ENCODE peak calls at places on chromosomes 1 and 21, in eight cellular contexts. Q is psoas muscle, Z is A549, A is fibroblast of lung, X is lower leg skin, U is GM20000, I is BJ, J is neural progenitor cell. M is an unnamed sample.

GRCh38 chr21:34333150-34333739 is 30.6 kb upstream of the KCNE2 start:
- DNase-seq in X (no peak), I (peak), Q (no peak), J (no peak), A (no peak), Z (no peak), U (no peak), M (no peak)

GRCh38 chr1:110211503-110212164 is 1.5 kb downstream of the KCNC4 start:
- DNase-seq in A (no peak), I (no peak), J (peak), Q (no peak), Z (no peak), X (no peak), U (peak), M (no peak)

GRCh38 chr21:43574741-43575465 is 84.4 kb downstream of the HSF2BP start:
- DNase-seq in J (no peak), X (no peak), U (no peak), Z (no peak), I (no peak), A (no peak), Q (peak), M (no peak)

GRCh38 chr1:47459263-47459788 is 21.5 kb downstream of the FOXD2 start:
- DNase-seq in A (no peak), X (no peak), Q (no peak), J (no peak), Z (no peak), U (no peak), I (no peak), M (no peak)

GRCh38 chr21:34935452-34935851 is 113.7 kb downstream of the RUNX1 start:
- DNase-seq in I (no peak), Q (no peak), X (no peak), A (no peak), U (no peak), Z (no peak), J (no peak), M (no peak)

GRCh38 chr1:117674521-117675400 is 68.9 kb downstream of the TENT5C start:
- DNase-seq in Z (peak), Q (no peak), U (peak), I (no peak), A (no peak), X (no peak), J (no peak), M (peak)

GRCh38 chr21:44966135-44967081 is 26.6 kb downstream of the SLX9 start:
- DNase-seq in X (no peak), U (no peak), A (no peak), Z (no peak), J (no peak), Q (peak), I (no peak), M (no peak)

GRCh38 chr1:166999500-166999899 is 10.4 kb downstream of the MAEL start:
- DNase-seq in Q (no peak), Z (no peak), A (no peak), U (no peak), X (no peak), I (no peak), J (no peak), M (no peak)

GRCh38 chr1:236880209-236880608 is 85.1 kb downstream of the MTR start:
- DNase-seq in I (no peak), J (no peak), Z (no peak), A (no peak), U (no peak), X (no peak), Q (peak), M (no peak)

GRCh38 chr1:27668808-27669723 is 2.9 kb downstream of the IFI6 start:
- DNase-seq in Z (peak), X (no peak), I (no peak), U (peak), J (peak), A (peak), Q (peak), M (peak)

GRCh38 chr1:115196291-115196690 is 107.0 kb upstream of the TSPAN2 start:
- DNase-seq in J (no peak), U (no peak), Q (no peak), Z (no peak), I (no peak), A (no peak), X (no peak), M (no peak)

GRCh38 chr1:61079276-61079897 is 3.0 kb upstream of the NFIA start:
- DNase-seq in A (no peak), I (no peak), U (no peak), X (no peak), Q (no peak), J (no peak), Z (no peak), M (no peak)

GRCh38 chr1:203625623-203626189 is 926 bp upstream of the ATP2B4 start:
- DNase-seq in U (peak), A (peak), I (no peak), X (peak), Q (no peak), J (no peak), Z (peak), M (no peak)

GRCh38 chr1:88079036-88079435 is 605.0 kb upstream of the PKN2 start:
- DNase-seq in Z (no peak), I (no peak), Q (no peak), X (no peak), J (peak), U (no peak), A (peak), M (no peak)
- TF ChIP-seq CTCF in Z (no peak), I (peak), Q (peak), X (no peak), J (peak), U (no peak), A (peak), M (peak)

GRCh38 chr1:18365099-18365705 is 115.5 kb upstream of the KLHDC7A start:
- DNase-seq in U (no peak), J (no peak), Z (no peak), Q (no peak), I (no peak), X (no peak), A (no peak), M (no peak)
- TF ChIP-seq CTCF in U (no peak), J (peak), Z (no peak), Q (no peak), I (no peak), X (no peak), A (no peak), M (no peak)

GRCh38 chr1:37016121-37016520 is 18.2 kb downstream of the GRIK3 start:
- DNase-seq in U (no peak), Z (no peak), A (no peak), I (no peak), Q (no peak), X (no peak), J (no peak), M (no peak)

GRCh38 chr1:37017737-37018136 is 16.6 kb downstream of the GRIK3 start:
- DNase-seq in Q (no peak), Z (no peak), U (no peak), J (no peak), I (no peak), A (no peak), X (no peak), M (no peak)

GRCh38 chr1:37015713-37016112 is 18.6 kb downstream of the GRIK3 start:
- DNase-seq in I (no peak), X (no peak), A (no peak), U (no peak), J (no peak), Z (no peak), Q (no peak), M (no peak)

DNA sequence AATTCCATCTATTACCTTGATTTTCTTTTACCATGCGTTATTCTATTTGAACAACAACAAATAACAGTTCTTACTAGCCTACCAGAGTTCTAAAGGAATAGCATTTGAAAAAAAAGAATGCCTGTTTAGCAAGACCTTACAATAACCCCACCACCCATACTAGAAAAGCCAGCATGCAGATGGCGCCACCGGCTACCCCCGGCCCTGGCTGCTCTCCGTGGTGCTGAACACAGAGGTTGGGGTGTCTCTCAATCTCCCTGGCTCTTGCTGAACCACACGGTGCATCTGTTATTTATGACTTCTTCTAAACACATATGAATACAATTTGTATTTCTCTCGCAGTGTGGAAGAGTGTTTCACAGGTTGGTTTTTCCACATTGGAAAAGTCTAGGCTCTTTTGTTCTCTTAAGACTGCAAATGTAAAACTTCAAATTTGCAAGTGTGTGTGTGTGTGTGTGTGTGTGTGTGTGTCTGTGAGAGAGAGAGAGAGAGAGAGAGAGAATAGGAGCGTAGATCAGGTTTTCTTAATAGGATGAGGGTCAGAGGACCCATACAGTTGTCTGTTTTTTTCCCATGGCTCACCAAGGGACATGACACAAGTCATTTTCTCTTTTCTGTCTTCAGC is 13.6 kb downstream of the GRIK3 start:
- DNase-seq in X (no peak), I (no peak), Z (no peak), A (no peak), J (peak), U (no peak), Q (no peak), M (no peak)
- TF ChIP-seq CTCF in X (no peak), I (no peak), Z (no peak), A (no peak), J (peak), U (no peak), Q (no peak), M (no peak)

GRCh38 chr21:15062566-15062965 is 2.2 kb downstream of the NRIP1 start:
- DNase-seq in A (peak), Z (peak), X (no peak), I (no peak), J (no peak), Q (no peak), U (peak), M (no peak)
- TF ChIP-seq CTCF in A (no peak), Z (peak), X (no peak), I (no peak), J (no peak), Q (no peak), U (no peak), M (peak)

DNA sequence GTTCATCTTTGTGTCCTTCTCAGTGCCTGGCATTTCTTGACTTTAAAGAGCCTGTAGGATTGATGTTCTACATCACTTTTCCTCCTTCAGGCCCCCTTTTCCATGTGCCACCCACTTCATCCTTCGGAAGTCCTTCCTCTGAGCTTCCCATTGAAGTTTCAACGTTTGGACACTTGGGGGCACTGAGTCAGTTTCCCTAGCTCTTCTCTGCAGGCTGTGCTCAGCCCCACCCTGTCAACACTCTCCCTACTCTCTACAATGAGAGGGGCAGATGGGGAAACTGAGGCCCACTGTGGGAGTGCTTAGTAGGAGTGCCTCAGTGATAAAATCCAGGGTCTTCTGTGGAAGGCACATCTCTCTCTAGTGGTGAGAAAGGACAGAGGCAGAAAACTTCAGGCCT is 11.9 kb downstream of the KCNJ10 start:
- DNase-seq in U (no peak), Z (no peak), X (no peak), A (peak), J (no peak), Q (no peak), I (no peak), M (no peak)
- TF ChIP-seq CTCF in U (no peak), Z (peak), X (no peak), A (peak), J (peak), Q (peak), I (peak), M (peak)

DNA sequence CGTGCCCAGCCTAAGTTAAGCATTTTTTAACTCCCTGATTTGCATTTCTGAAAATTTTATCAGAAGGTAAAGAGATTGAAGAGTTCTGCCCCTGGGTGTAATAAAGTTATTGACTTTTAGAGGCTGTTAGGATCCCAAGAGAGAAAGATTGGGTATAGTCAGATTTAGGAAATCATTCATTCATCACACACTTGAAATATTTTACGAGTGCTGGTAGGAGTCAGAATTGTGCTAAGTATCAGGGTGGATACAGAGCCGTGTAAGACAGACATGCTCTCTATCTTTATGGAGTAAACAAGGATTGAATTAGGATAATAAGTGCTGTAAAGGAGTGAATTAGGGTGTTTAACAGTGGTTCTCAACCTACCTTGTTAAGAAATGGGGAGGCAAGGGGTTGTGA is 3.0 kb downstream of the SZT2 start:
- DNase-seq in X (no peak), J (no peak), U (no peak), I (no peak), A (no peak), Q (no peak), Z (no peak), M (no peak)
- TF ChIP-seq CTCF in X (no peak), J (no peak), U (no peak), I (no peak), A (no peak), Q (no peak), Z (no peak), M (no peak)

GRCh38 chr1:9404541-9404940 is 111.8 kb downstream of the SPSB1 start:
- DNase-seq in I (no peak), Q (no peak), A (no peak), Z (no peak), U (no peak), J (no peak), X (no peak), M (no peak)
- TF ChIP-seq CTCF in I (no peak), Q (no peak), A (no peak), Z (no peak), U (no peak), J (no peak), X (no peak), M (no peak)

DNA sequence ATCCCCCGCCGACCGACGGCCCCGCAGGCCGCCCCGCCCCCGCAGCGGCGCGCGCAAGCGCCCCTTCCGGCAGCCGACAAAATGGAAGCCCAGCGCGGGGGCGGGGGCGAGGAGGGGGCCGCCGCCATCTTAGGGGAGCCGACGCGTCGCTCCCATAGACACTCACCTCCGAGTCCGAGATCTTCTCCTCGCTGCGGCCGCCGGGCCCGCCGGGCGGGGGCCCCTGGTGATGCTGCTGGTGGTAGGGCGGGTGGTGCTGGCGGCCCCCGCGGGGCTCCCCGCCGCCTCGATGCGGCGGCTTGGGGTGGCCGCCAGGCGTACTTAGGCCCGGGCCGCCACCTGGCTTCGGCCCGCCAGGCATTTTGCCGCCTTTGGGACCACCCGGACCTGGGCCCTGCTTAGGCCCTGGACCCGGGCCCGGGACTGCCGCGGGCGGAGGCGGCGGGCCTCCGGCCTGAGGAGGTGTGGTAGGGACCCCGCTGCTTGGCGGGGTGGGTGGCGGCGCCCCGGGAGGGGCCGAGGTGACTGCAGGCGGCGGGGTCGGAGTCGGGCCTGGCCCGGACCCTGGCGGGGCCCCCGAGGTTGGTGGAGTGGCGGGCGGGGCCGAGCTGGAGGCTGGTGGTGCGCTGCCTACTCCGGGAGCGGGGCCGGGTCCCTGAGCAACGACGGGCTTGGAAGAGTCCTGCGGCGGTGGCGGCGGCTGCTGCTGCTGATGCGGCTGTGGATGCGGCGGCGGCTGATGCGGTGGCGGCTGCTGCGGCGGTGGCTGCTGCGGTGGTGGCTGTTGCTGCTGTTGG is 691 bp downstream of the SFPQ start:
- DNase-seq in U (peak), Q (peak), I (no peak), Z (peak), A (peak), J (peak), X (peak), M (peak)
- TF ChIP-seq CTCF in U (no peak), Q (peak), I (no peak), Z (peak), A (no peak), J (peak), X (no peak), M (peak)

GRCh38 chr1:226220473-226221189 is 2.8 kb upstream of the MIXL1 start:
- DNase-seq in Z (no peak), A (no peak), X (no peak), J (peak), I (no peak), Q (no peak), U (no peak), M (no peak)
- TF ChIP-seq CTCF in Z (no peak), A (no peak), X (no peak), J (no peak), I (no peak), Q (no peak), U (no peak), M (no peak)

DNA sequence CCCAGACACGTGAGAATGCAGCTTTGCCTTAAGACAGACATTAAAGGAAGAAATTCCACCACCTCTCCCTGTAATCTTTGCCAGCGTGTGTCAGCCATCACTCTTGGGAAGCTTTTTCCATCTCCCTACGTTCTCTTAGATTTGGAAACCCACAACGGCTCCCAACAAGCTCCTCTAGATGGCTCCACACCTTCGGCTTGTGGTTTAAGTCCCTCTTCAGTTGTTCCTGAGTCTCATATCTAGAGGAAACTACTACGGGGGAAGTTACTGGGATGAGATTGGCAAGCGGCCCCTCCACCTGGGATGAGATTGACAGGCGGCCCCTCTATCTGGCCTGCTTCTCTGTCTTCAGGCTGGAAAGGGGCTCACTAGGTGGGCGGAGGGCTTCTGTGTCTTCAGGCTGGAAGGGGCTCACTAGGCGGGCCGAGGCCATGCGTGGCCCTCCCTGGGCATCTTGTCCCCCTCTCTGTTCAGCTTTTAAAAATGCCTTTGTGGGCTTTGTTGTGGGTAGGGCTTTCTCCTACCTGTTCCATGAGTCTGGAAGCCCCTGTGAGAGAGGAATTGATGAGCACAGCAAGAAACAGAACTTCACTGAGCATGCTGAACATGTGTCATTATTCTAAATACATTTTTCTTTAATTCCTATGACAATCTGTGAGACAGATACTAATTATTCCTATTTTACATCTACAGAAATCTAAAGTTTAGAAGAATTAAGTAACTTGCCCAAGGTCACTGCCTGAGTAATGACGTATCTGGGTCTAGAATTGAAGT is 670.5 kb downstream of the KIF26B start:
- DNase-seq in U (no peak), Z (peak), X (no peak), I (no peak), J (no peak), Q (no peak), A (peak), M (peak)
- TF ChIP-seq CTCF in U (no peak), Z (no peak), X (no peak), I (peak), J (no peak), Q (no peak), A (peak), M (peak)

M was measured in osteocyte.